ENCODE peak calls at places on chromosomes 7 and 10, in nine cellular contexts. Y is AG10803, W is body of pancreas, Q is bronchial epithelial cell, B is heart left ventricle, X is brain microvascular endothelial cell, E is IMR-90, U is HL-60, K is fibroblast of villous mesenchyme. G is an unnamed sample.
A peak's percentile ranks its signal among the peaks of the same experiment; 100 is the strongest.

GRCh38 chr7:39507866-39508551 is 58.2 kb upstream of the YAE1 start:
- DNase-seq in Y (no peak), W (no peak), Q (no peak), B (no peak), X (no peak), E (no peak), U (peak; percentile 79), K (no peak), G (no peak)

GRCh38 chr7:44333971-44334733 is 8.8 kb upstream of the CAMK2B start:
- DNase-seq in Y (no peak), W (no peak), Q (no peak), B (no peak), X (no peak), E (no peak), U (no peak), K (peak; percentile 10), G (no peak)

GRCh38 chr10:34721201-34721840 is 93.8 kb downstream of the PARD3 start:
- DNase-seq in Y (peak; percentile 77), W (no peak), Q (peak; percentile 79), B (no peak), X (peak; percentile 70), E (peak; percentile 68), U (no peak), K (peak; percentile 71), G (no peak)

GRCh38 chr10:86329093-86329710 is 37.4 kb downstream of the GRID1 start:
- DNase-seq in Y (no peak), W (no peak), Q (no peak), B (no peak), X (no peak), E (no peak), U (no peak), K (no peak), G (no peak)

GRCh38 chr7:87225696-87226095 is 6.2 kb upstream of the TMEM243 start:
- DNase-seq in Y (no peak), W (no peak), Q (peak; percentile 81), B (no peak), X (peak; percentile 21), E (peak; percentile 72), U (no peak), K (no peak), G (no peak)

GRCh38 chr7:16129431-16130126 is 291.8 kb downstream of the CRPPA start:
- DNase-seq in Y (peak; percentile 84), W (no peak), Q (peak; percentile 88), B (no peak), X (peak; percentile 58), E (peak; percentile 80), U (no peak), K (peak; percentile 71), G (no peak)

GRCh38 chr10:87504667-87505365 is at the start of gene MINPP1:
- DNase-seq in Y (peak; percentile 81), W (peak; percentile 75), Q (peak; percentile 75), B (peak; percentile 87), X (peak; percentile 83), E (peak; percentile 84), U (peak; percentile 70), K (peak; percentile 86), G (peak; percentile 51)

GRCh38 chr7:117225536-117225935 is 97.3 kb downstream of the WNT2 start:
- DNase-seq in Y (no peak), W (no peak), Q (no peak), B (no peak), X (no peak), E (peak; percentile 21), U (no peak), K (peak; percentile 94), G (no peak)

GRCh38 chr7:130955560-130955919 is 221.5 kb upstream of the KLF14 start:
- DNase-seq in Y (no peak), W (no peak), Q (no peak), B (no peak), X (no peak), E (no peak), U (no peak), K (no peak), G (no peak)

GRCh38 chr7:46478046-46478445 is 557.0 kb upstream of the IGFBP3 start:
- DNase-seq in Y (peak; percentile 80), W (no peak), Q (no peak), B (no peak), X (peak; percentile 73), E (peak; percentile 79), U (no peak), K (peak; percentile 52), G (no peak)

GRCh38 chr7:157279973-157280841 is 56.6 kb upstream of the DNAJB6 start:
- DNase-seq in Y (no peak), W (no peak), Q (no peak), B (no peak), X (no peak), E (no peak), U (no peak), K (no peak), G (no peak)

GRCh38 chr7:80885774-80886173 is 33.1 kb downstream of the SEMA3C start:
- DNase-seq in Y (no peak), W (no peak), Q (no peak), B (no peak), X (no peak), E (no peak), U (no peak), K (no peak), G (no peak)

GRCh38 chr10:64334084-64334483 is 812.9 kb downstream of the REEP3 start:
- DNase-seq in Y (no peak), W (no peak), Q (no peak), B (no peak), X (no peak), E (no peak), U (no peak), K (no peak), G (no peak)

GRCh38 chr7:80453699-80454340 is 58.0 kb downstream of the GNAT3 start:
- DNase-seq in Y (peak; percentile 20), W (no peak), Q (peak; percentile 37), B (no peak), X (no peak), E (peak; percentile 56), U (no peak), K (peak; percentile 46), G (no peak)

GRCh38 chr7:113113912-113114311 is 4.4 kb downstream of the SMIM30 start:
- DNase-seq in Y (peak; percentile 9), W (no peak), Q (peak; percentile 29), B (no peak), X (no peak), E (no peak), U (peak; percentile 31), K (no peak), G (no peak)

GRCh38 chr10:13885238-13885990 is 298.6 kb downstream of the PRPF18 start:
- DNase-seq in Y (no peak), W (no peak), Q (no peak), B (no peak), X (no peak), E (no peak), U (no peak), K (no peak), G (no peak)

GRCh38 chr7:42843209-42843800 is 68.6 kb downstream of the C7orf25 start:
- DNase-seq in Y (peak; percentile 46), W (peak; percentile 34), Q (peak; percentile 34), B (peak; percentile 29), X (peak; percentile 44), E (peak; percentile 31), U (peak; percentile 46), K (peak; percentile 42), G (no peak)
- H3K4me3 ChIP-seq in Y (peak overlapping the region; percentile 28), W (no peak overlapping the region), Q (no peak overlapping the region), B (peak overlapping the region; percentile 16), X (peak overlapping the region; percentile 39), E (no peak overlapping the region), U (no peak overlapping the region), K (no peak overlapping the region), G (no peak overlapping the region)

GRCh38 chr10:71278691-71279588 is 40.1 kb upstream of the SLC29A3 start:
- DNase-seq in Y (no peak), W (no peak), Q (no peak), B (no peak), X (no peak), E (no peak), U (no peak), K (no peak), G (no peak)
- TF ChIP-seq CTCF in Y (no peak), W (no peak), Q (no peak), B (no peak), X (no peak), E (no peak), U (no peak), K (no peak), G (no peak)

GRCh38 chr7:139112316-139112715 is 2.8 kb upstream of the ZC3HAV1 start:
- DNase-seq in Y (no peak), W (no peak), Q (no peak), B (no peak), X (no peak), E (no peak), U (no peak), K (no peak), G (no peak)
- H3K4me3 ChIP-seq in Y (no peak overlapping the region), W (no peak overlapping the region), Q (no peak overlapping the region), B (no peak overlapping the region), X (no peak overlapping the region), E (no peak overlapping the region), U (no peak overlapping the region), K (no peak overlapping the region), G (no peak overlapping the region)

GRCh38 chr7:100602889-100603696 is 930 bp downstream of the PCOLCE start:
- DNase-seq in Y (peak; percentile 89), W (no peak), Q (no peak), B (peak; percentile 85), X (peak; percentile 43), E (peak; percentile 82), U (no peak), K (peak; percentile 89), G (no peak)

GRCh38 chr7:100604078-100604975 is 2.2 kb downstream of the PCOLCE start:
- DNase-seq in Y (peak; percentile 53), W (peak; percentile 71), Q (peak; percentile 16), B (peak; percentile 83), X (peak; percentile 33), E (peak; percentile 46), U (peak; percentile 78), K (peak; percentile 51), G (no peak)

GRCh38 chr7:100598425-100598824 is 3.7 kb upstream of the PCOLCE start:
- DNase-seq in Y (no peak), W (no peak), Q (no peak), B (no peak), X (no peak), E (peak; percentile 12), U (no peak), K (no peak), G (no peak)

GRCh38 chr7:100603697-100604077 is 1.5 kb downstream of the PCOLCE start:
- DNase-seq in Y (no peak), W (no peak), Q (no peak), B (no peak), X (no peak), E (peak; percentile 23), U (no peak), K (peak; percentile 40), G (no peak)

DNA sequence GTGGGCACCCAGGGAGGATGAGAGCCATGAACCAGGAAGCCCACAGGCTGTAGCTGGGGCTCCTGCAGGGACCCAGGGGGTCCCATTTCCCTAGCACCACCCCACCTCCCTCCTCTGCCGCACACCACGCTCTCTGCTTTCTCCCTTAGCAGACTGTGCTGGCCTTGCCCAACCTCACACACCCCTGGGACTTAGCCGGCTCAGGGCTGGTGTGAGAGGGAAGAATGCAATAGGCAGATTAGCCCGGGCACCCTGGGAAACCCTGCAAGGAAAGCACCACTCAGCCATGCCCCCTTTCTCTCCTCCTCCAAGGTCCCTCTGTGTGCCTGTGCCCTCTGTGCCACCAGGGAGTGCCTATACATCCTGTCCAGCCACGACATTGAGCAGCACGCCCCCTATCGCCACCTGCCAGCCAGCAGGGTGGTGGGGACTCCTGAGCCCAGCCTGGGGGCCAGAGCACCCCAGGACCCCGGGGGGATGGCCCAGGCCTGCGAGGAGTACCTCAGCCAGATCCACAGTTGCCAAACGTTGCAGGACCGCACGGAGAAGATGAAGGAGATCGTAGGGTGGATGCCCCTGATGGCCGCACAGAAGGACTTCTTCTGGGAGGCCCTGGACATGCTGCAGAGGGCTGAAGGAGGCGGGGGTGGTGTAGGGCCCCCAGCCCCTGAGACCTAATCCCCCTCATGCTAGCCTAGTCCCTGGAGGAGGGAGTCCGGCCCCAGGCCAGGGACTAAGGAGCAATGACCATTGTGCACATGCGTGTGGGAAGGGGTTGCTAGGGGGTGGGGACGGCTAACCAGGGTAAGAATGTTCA is 1.7 kb upstream of the PCOLCE start:
- DNase-seq in Y (no peak), W (no peak), Q (no peak), B (no peak), X (no peak), E (no peak), U (no peak), K (no peak), G (no peak)
- TF ChIP-seq CTCF in Y (no peak), W (no peak), Q (no peak), B (no peak), X (peak; percentile 8), E (no peak), U (peak; percentile 1), K (no peak), G (peak; percentile 33)